ENCODE peak calls at places on chromosomes 7 and 10, in nine cellular contexts. One of them, this sample, is unnamed.

GRCh38 chr7:17488829-17489228 is 190.4 kb downstream of the AHR start:
- DNase-seq in spleen: no peak
- DNase-seq in endothelial cell of umbilical vein: no peak
- DNase-seq in adrenal gland: no peak
- DNase-seq in prostate gland: no peak
- DNase-seq in Peyer's patch: no peak
- DNase-seq in right lobe of liver: no peak
- DNase-seq in ovary: no peak
- DNase-seq in body of pancreas: no peak
- DNase-seq in this sample: no peak

GRCh38 chr7:157555308-157555707 is 218.5 kb downstream of the DNAJB6 start:
- DNase-seq in spleen: peak
- DNase-seq in endothelial cell of umbilical vein: no peak
- DNase-seq in adrenal gland: no peak
- DNase-seq in prostate gland: no peak
- DNase-seq in Peyer's patch: no peak
- DNase-seq in right lobe of liver: no peak
- DNase-seq in ovary: no peak
- DNase-seq in body of pancreas: no peak
- DNase-seq in this sample: no peak

GRCh38 chr7:27130540-27131389 is at the start of gene HOXA4:
- DNase-seq in spleen: peak
- DNase-seq in endothelial cell of umbilical vein: peak
- DNase-seq in adrenal gland: peak
- DNase-seq in prostate gland: peak
- DNase-seq in Peyer's patch: peak
- DNase-seq in right lobe of liver: peak
- DNase-seq in ovary: peak
- DNase-seq in body of pancreas: peak
- DNase-seq in this sample: peak

GRCh38 chr7:95441042-95441823 is 6.4 kb upstream of the PON2 start:
- DNase-seq in spleen: no peak
- DNase-seq in endothelial cell of umbilical vein: no peak
- DNase-seq in adrenal gland: no peak
- DNase-seq in prostate gland: no peak
- DNase-seq in Peyer's patch: no peak
- DNase-seq in right lobe of liver: no peak
- DNase-seq in ovary: no peak
- DNase-seq in body of pancreas: no peak
- DNase-seq in this sample: no peak

GRCh38 chr10:75743231-75743864 is 311.9 kb downstream of the LRMDA start:
- DNase-seq in spleen: no peak
- DNase-seq in endothelial cell of umbilical vein: no peak
- DNase-seq in adrenal gland: no peak
- DNase-seq in prostate gland: no peak
- DNase-seq in Peyer's patch: no peak
- DNase-seq in right lobe of liver: no peak
- DNase-seq in ovary: no peak
- DNase-seq in body of pancreas: no peak
- DNase-seq in this sample: peak

GRCh38 chr7:156892086-156892800 is 740 bp downstream of the LMBR1 start:
- DNase-seq in spleen: peak
- DNase-seq in endothelial cell of umbilical vein: peak
- DNase-seq in adrenal gland: peak
- DNase-seq in prostate gland: peak
- DNase-seq in Peyer's patch: peak
- DNase-seq in right lobe of liver: peak
- DNase-seq in ovary: peak
- DNase-seq in body of pancreas: peak
- DNase-seq in this sample: peak

GRCh38 chr7:133742709-133743538 is 384.2 kb upstream of the LRGUK start:
- DNase-seq in spleen: no peak
- DNase-seq in endothelial cell of umbilical vein: peak
- DNase-seq in adrenal gland: peak
- DNase-seq in prostate gland: no peak
- DNase-seq in Peyer's patch: no peak
- DNase-seq in right lobe of liver: no peak
- DNase-seq in ovary: no peak
- DNase-seq in body of pancreas: no peak
- DNase-seq in this sample: no peak

GRCh38 chr7:20444041-20444440 is 113.3 kb downstream of the ITGB8 start:
- DNase-seq in spleen: no peak
- DNase-seq in endothelial cell of umbilical vein: no peak
- DNase-seq in adrenal gland: no peak
- DNase-seq in prostate gland: no peak
- DNase-seq in Peyer's patch: no peak
- DNase-seq in right lobe of liver: no peak
- DNase-seq in ovary: no peak
- DNase-seq in body of pancreas: no peak
- DNase-seq in this sample: no peak

GRCh38 chr7:16260236-16260728 is 161.1 kb downstream of the CRPPA start:
- DNase-seq in spleen: no peak
- DNase-seq in endothelial cell of umbilical vein: no peak
- DNase-seq in adrenal gland: no peak
- DNase-seq in prostate gland: no peak
- DNase-seq in Peyer's patch: no peak
- DNase-seq in right lobe of liver: no peak
- DNase-seq in ovary: no peak
- DNase-seq in body of pancreas: no peak
- DNase-seq in this sample: no peak

GRCh38 chr7:142889825-142890224 is 4.3 kb upstream of the TRPV6 start:
- DNase-seq in spleen: no peak
- DNase-seq in endothelial cell of umbilical vein: no peak
- DNase-seq in adrenal gland: no peak
- DNase-seq in prostate gland: no peak
- DNase-seq in Peyer's patch: no peak
- DNase-seq in right lobe of liver: no peak
- DNase-seq in ovary: no peak
- DNase-seq in body of pancreas: no peak
- DNase-seq in this sample: no peak

GRCh38 chr7:20721086-20721485 is 65.6 kb downstream of the SP8 start:
- DNase-seq in spleen: no peak
- DNase-seq in endothelial cell of umbilical vein: no peak
- DNase-seq in adrenal gland: no peak
- DNase-seq in prostate gland: no peak
- DNase-seq in Peyer's patch: no peak
- DNase-seq in right lobe of liver: no peak
- DNase-seq in ovary: no peak
- DNase-seq in body of pancreas: no peak
- DNase-seq in this sample: no peak

GRCh38 chr7:40237731-40238130 is 102.9 kb downstream of the SUGCT start:
- DNase-seq in spleen: no peak
- DNase-seq in endothelial cell of umbilical vein: no peak
- DNase-seq in adrenal gland: no peak
- DNase-seq in prostate gland: no peak
- DNase-seq in Peyer's patch: no peak
- DNase-seq in right lobe of liver: no peak
- DNase-seq in ovary: no peak
- DNase-seq in body of pancreas: no peak
- DNase-seq in this sample: no peak

GRCh38 chr7:116577320-116577871 is 52.6 kb downstream of the CAV1 start:
- DNase-seq in spleen: no peak
- DNase-seq in endothelial cell of umbilical vein: peak
- DNase-seq in adrenal gland: no peak
- DNase-seq in prostate gland: no peak
- DNase-seq in Peyer's patch: no peak
- DNase-seq in right lobe of liver: no peak
- DNase-seq in ovary: no peak
- DNase-seq in body of pancreas: no peak
- DNase-seq in this sample: no peak

GRCh38 chr7:132140341-132140740 is 435.9 kb downstream of the PLXNA4 start:
- DNase-seq in spleen: no peak
- DNase-seq in endothelial cell of umbilical vein: no peak
- DNase-seq in adrenal gland: no peak
- DNase-seq in prostate gland: no peak
- DNase-seq in Peyer's patch: no peak
- DNase-seq in right lobe of liver: no peak
- DNase-seq in ovary: no peak
- DNase-seq in body of pancreas: no peak
- DNase-seq in this sample: no peak

GRCh38 chr7:104985259-104985617 is 28.8 kb upstream of the KMT2E start:
- DNase-seq in spleen: no peak
- DNase-seq in endothelial cell of umbilical vein: no peak
- DNase-seq in adrenal gland: no peak
- DNase-seq in prostate gland: no peak
- DNase-seq in Peyer's patch: no peak
- DNase-seq in right lobe of liver: no peak
- DNase-seq in ovary: no peak
- DNase-seq in body of pancreas: no peak
- DNase-seq in this sample: no peak

GRCh38 chr10:21315321-21316220 is 209.9 kb downstream of the SKIDA1 start:
- DNase-seq in spleen: no peak
- DNase-seq in endothelial cell of umbilical vein: peak
- DNase-seq in adrenal gland: peak
- DNase-seq in prostate gland: peak
- DNase-seq in Peyer's patch: peak
- DNase-seq in right lobe of liver: no peak
- DNase-seq in ovary: peak
- DNase-seq in body of pancreas: peak
- DNase-seq in this sample: peak

GRCh38 chr7:45921699-45922519 is 837 bp upstream of the IGFBP3 start:
- DNase-seq in spleen: no peak
- DNase-seq in endothelial cell of umbilical vein: peak
- DNase-seq in adrenal gland: peak
- DNase-seq in prostate gland: peak
- DNase-seq in Peyer's patch: no peak
- DNase-seq in right lobe of liver: peak
- DNase-seq in ovary: peak
- DNase-seq in body of pancreas: peak
- DNase-seq in this sample: peak

GRCh38 chr10:67602268-67602950 is 93.6 kb downstream of the CTNNA3 start:
- DNase-seq in spleen: no peak
- DNase-seq in endothelial cell of umbilical vein: peak
- DNase-seq in adrenal gland: no peak
- DNase-seq in prostate gland: no peak
- DNase-seq in Peyer's patch: no peak
- DNase-seq in right lobe of liver: no peak
- DNase-seq in ovary: no peak
- DNase-seq in body of pancreas: no peak
- DNase-seq in this sample: no peak

GRCh38 chr10:96271017-96271815 is at the start of gene BLNK:
- DNase-seq in spleen: peak
- DNase-seq in endothelial cell of umbilical vein: no peak
- DNase-seq in adrenal gland: peak
- DNase-seq in prostate gland: peak
- DNase-seq in Peyer's patch: peak
- DNase-seq in right lobe of liver: peak
- DNase-seq in ovary: no peak
- DNase-seq in body of pancreas: peak
- DNase-seq in this sample: peak

GRCh38 chr7:20435305-20435704 is 104.6 kb downstream of the ITGB8 start:
- DNase-seq in spleen: no peak
- DNase-seq in endothelial cell of umbilical vein: peak
- DNase-seq in adrenal gland: peak
- DNase-seq in prostate gland: no peak
- DNase-seq in Peyer's patch: no peak
- DNase-seq in right lobe of liver: no peak
- DNase-seq in ovary: no peak
- DNase-seq in body of pancreas: peak
- DNase-seq in this sample: peak

GRCh38 chr7:72754312-72754711 is 73.7 kb downstream of the TYW1B start:
- DNase-seq in spleen: no peak
- DNase-seq in endothelial cell of umbilical vein: no peak
- DNase-seq in adrenal gland: no peak
- DNase-seq in prostate gland: no peak
- DNase-seq in Peyer's patch: no peak
- DNase-seq in right lobe of liver: no peak
- DNase-seq in ovary: no peak
- DNase-seq in body of pancreas: no peak
- DNase-seq in this sample: no peak

GRCh38 chr10:77251297-77252013 is 386.2 kb downstream of the KCNMA1 start:
- DNase-seq in spleen: no peak
- DNase-seq in endothelial cell of umbilical vein: peak
- DNase-seq in adrenal gland: peak
- DNase-seq in prostate gland: no peak
- DNase-seq in Peyer's patch: no peak
- DNase-seq in right lobe of liver: no peak
- DNase-seq in ovary: no peak
- DNase-seq in body of pancreas: peak
- DNase-seq in this sample: no peak
- H3K27ac ChIP-seq in spleen: no peak
- H3K27ac ChIP-seq in endothelial cell of umbilical vein: no peak
- H3K27ac ChIP-seq in adrenal gland: no peak
- H3K27ac ChIP-seq in prostate gland: no peak
- H3K27ac ChIP-seq in Peyer's patch: no peak
- H3K27ac ChIP-seq in right lobe of liver: no peak
- H3K27ac ChIP-seq in ovary: no peak
- H3K27ac ChIP-seq in body of pancreas: no peak
- H3K27ac ChIP-seq in this sample: no peak

GRCh38 chr7:106420210-106420609 is 135.4 kb upstream of the NAMPT start:
- DNase-seq in spleen: no peak
- DNase-seq in endothelial cell of umbilical vein: no peak
- DNase-seq in adrenal gland: no peak
- DNase-seq in prostate gland: no peak
- DNase-seq in Peyer's patch: no peak
- DNase-seq in right lobe of liver: no peak
- DNase-seq in ovary: no peak
- DNase-seq in body of pancreas: no peak
- DNase-seq in this sample: no peak
- TF ChIP-seq POLR2A in spleen: no peak
- TF ChIP-seq POLR2A in endothelial cell of umbilical vein: no peak
- TF ChIP-seq POLR2A in adrenal gland: no peak
- TF ChIP-seq POLR2A in prostate gland: no peak
- TF ChIP-seq POLR2A in Peyer's patch: no peak
- TF ChIP-seq POLR2A in right lobe of liver: no peak
- TF ChIP-seq POLR2A in ovary: no peak
- TF ChIP-seq POLR2A in body of pancreas: no peak
- TF ChIP-seq POLR2A in this sample: no peak

GRCh38 chr10:79349072-79349491 is 1.8 kb downstream of the PPIF start:
- DNase-seq in spleen: no peak
- DNase-seq in endothelial cell of umbilical vein: no peak
- DNase-seq in adrenal gland: no peak
- DNase-seq in prostate gland: no peak
- DNase-seq in Peyer's patch: no peak
- DNase-seq in right lobe of liver: no peak
- DNase-seq in ovary: no peak
- DNase-seq in body of pancreas: no peak
- DNase-seq in this sample: no peak
- H3K4me3 ChIP-seq in spleen: peak
- H3K4me3 ChIP-seq in endothelial cell of umbilical vein: no peak
- H3K4me3 ChIP-seq in adrenal gland: no peak
- H3K4me3 ChIP-seq in prostate gland: no peak
- H3K4me3 ChIP-seq in Peyer's patch: peak
- H3K4me3 ChIP-seq in right lobe of liver: no peak
- H3K4me3 ChIP-seq in ovary: no peak
- H3K4me3 ChIP-seq in body of pancreas: no peak
- H3K4me3 ChIP-seq in this sample: no peak

DNA sequence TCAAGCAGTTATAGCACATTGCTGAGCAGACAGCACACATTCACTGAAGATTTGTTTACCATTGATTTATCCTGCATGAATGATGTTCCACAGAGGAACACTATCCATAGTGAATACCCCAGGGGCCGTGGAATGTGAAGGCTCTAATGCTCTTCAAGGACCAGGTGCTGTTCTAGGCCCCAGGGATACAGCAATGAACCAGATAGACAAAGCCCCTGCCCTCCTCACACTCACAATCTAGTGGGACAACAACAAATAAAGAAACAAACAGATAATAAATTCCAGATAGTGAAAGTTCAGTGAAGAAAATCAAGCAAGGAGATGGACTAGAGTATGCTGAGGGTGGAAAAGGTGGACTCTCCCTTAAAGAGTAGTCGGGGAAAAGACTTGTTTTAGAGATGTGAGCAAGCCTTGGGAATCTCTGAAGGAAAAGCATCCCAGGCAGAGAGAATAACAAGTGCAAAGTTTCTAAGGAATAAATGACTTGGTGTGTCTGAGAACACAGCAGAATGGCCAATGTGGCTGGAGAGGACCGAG is 117.7 kb downstream of the CCDC71L start:
- DNase-seq in spleen: no peak
- DNase-seq in endothelial cell of umbilical vein: no peak
- DNase-seq in adrenal gland: no peak
- DNase-seq in prostate gland: no peak
- DNase-seq in Peyer's patch: no peak
- DNase-seq in right lobe of liver: no peak
- DNase-seq in ovary: no peak
- DNase-seq in body of pancreas: no peak
- DNase-seq in this sample: no peak
- H3K27ac ChIP-seq in spleen: peak
- H3K27ac ChIP-seq in endothelial cell of umbilical vein: peak
- H3K27ac ChIP-seq in adrenal gland: peak
- H3K27ac ChIP-seq in prostate gland: peak
- H3K27ac ChIP-seq in Peyer's patch: no peak
- H3K27ac ChIP-seq in right lobe of liver: no peak
- H3K27ac ChIP-seq in ovary: peak
- H3K27ac ChIP-seq in body of pancreas: no peak
- H3K27ac ChIP-seq in this sample: peak

This sample was measured in thyroid gland.